ENCODE peak calls at places on chromosomes 5 and 9, in eight cellular contexts. M is hypothalamus; X is NCI-H2107; V is activated CD4-positive, alpha-beta T cell treated with anti-CD3 and anti-CD28 coated beads, Interleukin-2, amount 10 ng/mL, durations not matched to agents 7 days and 5 days; R is upper lobe of right lung; I is GM04503; J is hippocampal formation; H is MCF 10A. E is an unnamed sample.

GRCh38 chr5:116778015-116778414 is 203.4 kb upstream of the SEMA6A start:
- DNase-seq in R (no peak), X (no peak), M (peak; percentile 36), V (no peak), J (no peak), I (no peak), H (no peak), E (no peak)

GRCh38 chr9:134179918-134180785 is 15.8 kb upstream of the RNU6ATAC start:
- DNase-seq in V (no peak), J (no peak), H (no peak), X (no peak), M (no peak), R (peak; percentile 60), I (no peak), E (no peak)

GRCh38 chr9:33198163-33198562 is 31.0 kb upstream of the B4GALT1 start:
- DNase-seq in M (no peak), H (peak; percentile 36), R (no peak), V (no peak), X (no peak), J (no peak), I (no peak), E (no peak)

GRCh38 chr5:168898261-168898911 is 319.2 kb upstream of the PANK3 start:
- DNase-seq in M (no peak), I (no peak), J (no peak), X (no peak), H (no peak), R (no peak), V (no peak), E (no peak)

GRCh38 chr5:10233505-10233904 is 16.2 kb downstream of the ATPSCKMT start:
- DNase-seq in I (peak; percentile 61), H (peak; percentile 88), X (no peak), J (peak; percentile 11), V (no peak), M (peak; percentile 53), R (peak; percentile 69), E (no peak)

GRCh38 chr5:9546973-9547947 is 1.4 kb upstream of the SEMA5A start:
- DNase-seq in X (no peak), R (peak; percentile 70), J (peak; percentile 35), M (peak; percentile 27), H (no peak), V (no peak), I (peak; percentile 75), E (no peak)

GRCh38 chr9:102087141-102087540 is 348.7 kb upstream of the GRIN3A start:
- DNase-seq in J (no peak), X (no peak), R (no peak), H (no peak), M (no peak), V (no peak), I (no peak), E (no peak)

GRCh38 chr9:93466416-93467061 is 13.2 kb upstream of the FAM120AOS start:
- DNase-seq in V (no peak), M (no peak), X (no peak), J (no peak), R (no peak), H (no peak), I (no peak), E (no peak)

GRCh38 chr5:66440202-66440680 is 156.0 kb upstream of the MAST4 start:
- DNase-seq in V (no peak), H (no peak), M (no peak), J (no peak), R (no peak), I (peak; percentile 26), X (no peak), E (no peak)

GRCh38 chr5:173027905-173028304 is 28.2 kb upstream of the CREBRF start:
- DNase-seq in M (no peak), R (no peak), I (no peak), J (no peak), H (no peak), V (no peak), X (no peak), E (no peak)